ENCODE peak calls at places on chromosomes 7 and 10, in eight cellular contexts. Q is GM19239; O is AG20443; S is HS-5; B is coronary artery; F is GM23248; C is AG04449; T is stimulated activated CD4-positive, alpha-beta T cell treated with anti-CD3 and anti-CD28 coated beads, Interleukin-1b, Interleukin-23, amount 100 ng/mL, for 1 hour. M is an unnamed sample.

GRCh38 chr7:151345576-151345975 is 4.0 kb downstream of the NUB1 start:
- DNase-seq in Q (no peak), O (no peak), S (no peak), B (no peak), F (no peak), C (no peak), T (no peak), M (no peak)

GRCh38 chr7:23333671-23334246 is 34.6 kb downstream of the MALSU1 start:
- DNase-seq in Q (no peak), O (peak; percentile 71), S (peak; percentile 97), B (no peak), F (peak; percentile 98), C (peak; percentile 93), T (no peak), M (no peak)

GRCh38 chr7:109322833-109323232 is 753.2 kb downstream of the DNAJB9 start:
- DNase-seq in Q (no peak), O (no peak), S (no peak), B (no peak), F (no peak), C (no peak), T (no peak), M (no peak)

GRCh38 chr10:79022565-79023488 is 45.9 kb upstream of the ZMIZ1 start:
- DNase-seq in Q (no peak), O (peak; percentile 37), S (no peak), B (peak; percentile 49), F (no peak), C (no peak), T (no peak), M (no peak)

GRCh38 chr7:132806834-132807233 is 230.6 kb upstream of the PLXNA4 start:
- DNase-seq in Q (no peak), O (no peak), S (no peak), B (no peak), F (no peak), C (no peak), T (no peak), M (no peak)

GRCh38 chr7:79489371-79489770 is 35.9 kb upstream of the MAGI2 start:
- DNase-seq in Q (no peak), O (no peak), S (no peak), B (no peak), F (no peak), C (no peak), T (no peak), M (no peak)

GRCh38 chr7:12685550-12685949 is 1.9 kb upstream of the ARL4A start:
- DNase-seq in Q (no peak), O (peak; percentile 68), S (no peak), B (no peak), F (peak; percentile 73), C (no peak), T (no peak), M (no peak)

GRCh38 chr10:99536400-99537254 is 3.9 kb downstream of the NKX2-3 start:
- DNase-seq in Q (no peak), O (no peak), S (no peak), B (no peak), F (no peak), C (no peak), T (no peak), M (peak; percentile 22)

GRCh38 chr10:29618341-29619171 is 16.2 kb downstream of the SVIL start:
- DNase-seq in Q (no peak), O (no peak), S (no peak), B (no peak), F (peak; percentile 47), C (no peak), T (no peak), M (no peak)

GRCh38 chr7:83054472-83054871 is 108.2 kb downstream of the PCLO start:
- DNase-seq in Q (no peak), O (no peak), S (no peak), B (no peak), F (no peak), C (no peak), T (no peak), M (no peak)

GRCh38 chr7:134546903-134547737 is 1.8 kb upstream of the AKR1B15 start:
- DNase-seq in Q (no peak), O (no peak), S (no peak), B (peak; percentile 76), F (no peak), C (no peak), T (peak; percentile 37), M (no peak)

GRCh38 chr10:106378251-106378650 is 786.3 kb downstream of the SORCS1 start:
- DNase-seq in Q (no peak), O (no peak), S (no peak), B (no peak), F (no peak), C (no peak), T (no peak), M (no peak)

GRCh38 chr7:138837627-138838026 is 39.6 kb upstream of the ATP6V0A4 start:
- DNase-seq in Q (no peak), O (no peak), S (no peak), B (no peak), F (no peak), C (no peak), T (no peak), M (no peak)

GRCh38 chr10:133182791-133183645 is 23.0 kb downstream of the KNDC1 start:
- DNase-seq in Q (no peak), O (no peak), S (no peak), B (no peak), F (no peak), C (no peak), T (no peak), M (no peak)

GRCh38 chr10:49518982-49519578 is 19.8 kb downstream of the ERCC6 start:
- DNase-seq in Q (peak; percentile 15), O (peak; percentile 71), S (no peak), B (no peak), F (peak; percentile 75), C (no peak), T (no peak), M (peak; percentile 42)

GRCh38 chr7:2667843-2668242 is 20.2 kb upstream of the AMZ1 start:
- DNase-seq in Q (no peak), O (no peak), S (no peak), B (no peak), F (no peak), C (no peak), T (no peak), M (no peak)

GRCh38 chr7:141974831-141975230 is 1.3 kb upstream of the TAS2R38 start:
- DNase-seq in Q (no peak), O (no peak), S (peak; percentile 3), B (no peak), F (peak; percentile 28), C (no peak), T (no peak), M (no peak)